ENCODE peak calls at places on chromosomes 2 and 18, in seven cellular contexts. T is neural progenitor cell, R is mucosa of descending colon, N is endothelial cell, X is astrocyte of the spinal cord, C is lower lobe of right lung, Z is RWPE1. A is an unnamed sample.

GRCh38 chr2:1775511-1776035 is 31.3 kb upstream of the PXDN start:
- DNase-seq in N (no peak), Z (no peak), R (no peak), X (no peak), T (no peak), C (peak), A (no peak)

GRCh38 chr2:74843371-74844298 is 9.7 kb downstream of the HK2 start:
- DNase-seq in X (peak), R (no peak), T (no peak), N (peak), Z (no peak), C (no peak), A (no peak)

GRCh38 chr2:8215159-8215863 is 466.5 kb upstream of the ID2 start:
- DNase-seq in R (no peak), C (no peak), T (no peak), Z (no peak), N (no peak), X (no peak), A (no peak)

GRCh38 chr2:16037808-16038457 is 97.6 kb downstream of the MYCN start:
- DNase-seq in T (peak), N (no peak), C (no peak), Z (no peak), R (no peak), X (no peak), A (no peak)

GRCh38 chr2:14255135-14255820 is 377.2 kb upstream of the LRATD1 start:
- DNase-seq in C (no peak), T (peak), X (no peak), N (no peak), R (no peak), Z (no peak), A (no peak)

GRCh38 chr2:240983361-240983995 is 14.9 kb upstream of the SNED1 start:
- DNase-seq in X (no peak), R (peak), T (peak), C (peak), Z (no peak), N (peak), A (peak)

GRCh38 chr2:44766777-44767176 is 174.7 kb upstream of the SIX3 start:
- DNase-seq in T (no peak), X (no peak), Z (no peak), R (no peak), C (no peak), N (no peak), A (no peak)

GRCh38 chr2:105406221-105406620 is 7.4 kb upstream of the FHL2 start:
- DNase-seq in R (no peak), C (no peak), Z (no peak), X (peak), N (no peak), T (no peak), A (no peak)

GRCh38 chr2:31147645-31148044 is 9.4 kb upstream of the GALNT14 start:
- DNase-seq in R (no peak), Z (no peak), N (no peak), X (no peak), T (no peak), C (no peak), A (no peak)

GRCh38 chr2:15909736-15910135 is 30.6 kb upstream of the MYCN start:
- DNase-seq in Z (no peak), N (no peak), T (no peak), C (no peak), R (no peak), X (no peak), A (no peak)

GRCh38 chr2:232632904-232633412 is 446 bp upstream of the EFHD1 start:
- DNase-seq in N (no peak), T (peak), R (no peak), X (peak), Z (no peak), C (no peak), A (peak)
- TF ChIP-seq CTCF in N (no peak), T (peak), R (no peak), X (no peak), Z (peak), C (no peak), A (no peak)

GRCh38 chr2:96737251-96737650 is 2.6 kb downstream of the LMAN2L start:
- DNase-seq in R (no peak), Z (no peak), T (no peak), X (no peak), N (no peak), C (no peak), A (no peak)

GRCh38 chr2:96734899-96735585 is 4.8 kb downstream of the LMAN2L start:
- DNase-seq in T (no peak), C (no peak), R (no peak), N (no peak), Z (no peak), X (no peak), A (no peak)

GRCh38 chr2:96739051-96739632 is 722 bp downstream of the LMAN2L start:
- DNase-seq in R (no peak), T (no peak), C (no peak), Z (no peak), N (no peak), X (peak), A (no peak)

GRCh38 chr2:96737831-96738230 is 2.0 kb downstream of the LMAN2L start:
- DNase-seq in T (no peak), X (no peak), N (no peak), C (no peak), Z (no peak), R (no peak), A (no peak)

GRCh38 chr2:96739633-96740428 is at the start of gene LMAN2L:
- DNase-seq in C (peak), Z (peak), R (peak), T (peak), N (peak), X (peak), A (peak)
- TF ChIP-seq CTCF in C (no peak), Z (no peak), R (no peak), T (peak), N (no peak), X (no peak), A (no peak)

GRCh38 chr2:11564864-11565567 is 31.2 kb downstream of the GREB1 start:
- DNase-seq in T (no peak), X (no peak), Z (no peak), C (peak), N (no peak), R (no peak), A (no peak)

GRCh38 chr2:11568436-11568835 is 34.6 kb downstream of the GREB1 start:
- DNase-seq in C (peak), R (no peak), T (no peak), X (no peak), N (no peak), Z (no peak), A (no peak)

GRCh38 chr2:11569636-11570035 is 35.8 kb downstream of the GREB1 start:
- DNase-seq in X (no peak), T (no peak), R (no peak), N (no peak), Z (no peak), C (peak), A (no peak)

GRCh38 chr2:11566383-11566782 is 32.5 kb downstream of the GREB1 start:
- DNase-seq in C (peak), T (no peak), R (no peak), Z (no peak), X (no peak), N (no peak), A (no peak)

DNA sequence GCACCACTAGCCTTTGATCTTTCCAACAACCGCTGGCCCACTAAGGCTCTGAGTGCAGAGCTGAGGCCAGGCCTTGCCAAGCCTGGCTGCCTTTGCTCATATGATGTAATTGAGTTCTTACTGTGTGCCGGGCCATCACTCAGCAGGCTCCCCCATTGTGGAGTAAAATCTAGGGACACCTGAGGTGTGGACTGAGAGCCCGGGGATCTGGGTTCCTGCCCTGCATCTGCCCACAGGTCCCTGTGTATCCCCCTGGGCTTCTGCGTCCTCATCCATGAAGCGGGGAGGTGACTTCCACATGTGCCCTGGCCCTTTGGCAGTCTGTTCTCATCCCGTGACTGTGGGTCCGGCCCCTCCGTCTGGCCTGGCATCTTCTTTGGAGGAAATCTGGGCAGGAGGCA is 33.8 kb downstream of the GREB1 start:
- DNase-seq in T (no peak), Z (no peak), X (no peak), R (no peak), N (no peak), C (peak), A (no peak)
- TF ChIP-seq CTCF in T (no peak), Z (no peak), X (no peak), R (no peak), N (no peak), C (no peak), A (no peak)

GRCh38 chr2:85011747-85012146 is 40.8 kb downstream of the KCMF1 start:
- DNase-seq in R (no peak), N (peak), T (peak), C (no peak), Z (no peak), X (no peak), A (no peak)
- TF ChIP-seq CTCF in R (no peak), N (no peak), T (peak), C (no peak), Z (no peak), X (no peak), A (peak)

DNA sequence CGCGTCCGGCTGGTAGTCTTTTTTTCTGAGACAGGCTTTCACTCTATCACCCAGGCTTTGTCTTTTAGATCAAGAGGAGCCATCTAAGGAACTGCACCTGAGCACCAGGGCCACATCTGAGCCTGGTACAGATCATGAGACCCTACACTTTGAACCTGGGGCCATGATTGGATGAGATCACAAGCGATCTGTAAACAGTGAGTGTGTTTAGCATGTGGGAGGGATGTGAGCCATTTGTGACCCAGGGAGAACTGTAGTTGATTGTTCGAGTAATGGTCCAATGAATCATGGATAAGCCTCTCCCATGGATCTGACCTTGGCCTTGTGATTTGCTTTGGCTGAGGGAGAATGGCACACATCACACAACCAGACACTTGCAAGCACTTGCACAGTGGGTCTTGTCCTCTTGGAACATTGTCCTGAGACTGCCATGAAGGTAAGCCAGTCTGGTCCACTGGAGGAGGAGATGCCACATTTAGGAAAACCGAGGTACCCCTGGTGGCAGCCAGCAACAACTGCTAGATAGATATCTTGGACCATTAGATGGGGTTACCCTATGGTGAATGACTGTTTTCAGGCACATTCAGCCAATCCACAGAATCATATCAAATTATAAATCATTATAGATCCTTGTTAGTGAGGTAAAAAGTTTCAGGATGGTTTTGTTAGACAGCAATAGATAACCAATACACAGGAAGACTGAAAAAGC is 19.5 kb upstream of the DTNB start:
- DNase-seq in T (no peak), N (no peak), Z (no peak), C (no peak), X (no peak), R (no peak), A (no peak)
- TF ChIP-seq CTCF in T (peak), N (peak), Z (no peak), C (no peak), X (peak), R (no peak), A (no peak)

DNA sequence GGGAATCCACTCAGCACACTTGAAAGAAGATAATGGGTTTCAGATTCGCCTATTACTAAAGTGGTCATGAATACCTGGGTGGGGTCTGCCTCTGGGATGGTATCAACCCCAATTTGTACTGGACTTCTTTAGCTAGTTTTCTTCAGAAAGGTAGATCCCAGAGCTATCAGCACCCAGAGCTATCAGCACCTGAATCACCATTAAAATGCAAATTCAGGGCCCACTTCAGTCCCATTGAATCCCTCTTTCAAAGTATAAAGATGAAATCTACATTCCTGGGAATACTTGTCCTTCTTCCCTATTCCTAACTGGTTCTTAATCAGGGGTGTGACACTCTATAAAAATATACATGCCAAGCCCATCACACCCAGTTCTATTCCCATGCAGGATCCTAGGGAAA is 914.3 kb downstream of the DCC start:
- DNase-seq in T (no peak), Z (no peak), C (no peak), R (no peak), X (no peak), N (no peak), A (no peak)
- TF ChIP-seq CTCF in T (no peak), Z (no peak), C (no peak), R (no peak), X (no peak), N (no peak), A (no peak)

GRCh38 chr18:3596324-3597158 is 146.6 kb downstream of the TGIF1 start:
- DNase-seq in X (peak), C (peak), N (peak), R (peak), Z (no peak), T (peak), A (peak)
- TF ChIP-seq CTCF in X (peak), C (peak), N (no peak), R (no peak), Z (no peak), T (no peak), A (peak)

GRCh38 chr2:37812414-37812813 is 112.7 kb upstream of the RMDN2 start:
- DNase-seq in R (no peak), N (no peak), C (no peak), T (no peak), X (no peak), Z (no peak), A (no peak)

GRCh38 chr2:37809931-37810570 is 115.0 kb upstream of the RMDN2 start:
- DNase-seq in X (no peak), Z (no peak), R (no peak), T (no peak), N (no peak), C (no peak), A (no peak)

GRCh38 chr2:37812941-37813730 is 112.0 kb upstream of the RMDN2 start:
- DNase-seq in T (no peak), X (no peak), Z (no peak), C (no peak), R (no peak), N (no peak), A (no peak)

DNA sequence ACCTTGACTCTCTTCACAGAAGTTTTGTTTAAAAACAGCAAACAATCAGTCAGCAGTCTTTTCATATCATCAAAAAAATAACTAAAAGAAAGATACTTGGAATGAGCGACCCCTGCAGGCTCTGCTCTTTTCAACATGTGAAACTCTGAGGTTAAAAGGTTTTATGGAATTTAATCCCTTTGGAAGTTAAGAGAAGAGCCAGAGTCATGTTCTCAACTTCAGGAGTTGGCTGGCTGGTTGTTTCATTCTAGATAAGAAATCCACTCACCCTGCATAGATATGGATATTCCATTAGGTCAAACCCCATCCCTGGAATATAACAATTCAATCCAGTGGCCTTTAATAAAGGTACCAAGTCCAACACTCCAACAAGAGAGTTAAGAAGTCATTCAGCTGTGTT is 115.6 kb upstream of the RMDN2 start:
- DNase-seq in N (peak), R (no peak), T (peak), C (no peak), X (peak), Z (no peak), A (peak)
- TF ChIP-seq CTCF in N (peak), R (no peak), T (peak), C (peak), X (peak), Z (no peak), A (peak)